ENCODE peak calls at places on chromosome 12, in ten cellular contexts. One of them, this sample, is unnamed.

GRCh38 chr12:29616664-29617409 is 119.4 kb upstream of the OVCH1 start:
- DNase-seq in astrocyte: peak; percentile 89
- DNase-seq in fibroblast of lung: peak; percentile 90
- DNase-seq in psoas muscle: no peak
- DNase-seq in lower lobe of right lung: no peak
- DNase-seq in H1: no peak
- DNase-seq in glutamatergic neuron: no peak
- DNase-seq in GM06990: no peak
- DNase-seq in endothelial cell: no peak
- DNase-seq in A549: no peak
- DNase-seq in this sample: no peak

GRCh38 chr12:26741828-26742227 is 91.2 kb downstream of the ITPR2 start:
- DNase-seq in psoas muscle: no peak
- DNase-seq in H1: no peak
- DNase-seq in endothelial cell: no peak
- DNase-seq in GM06990: no peak
- DNase-seq in A549: no peak
- DNase-seq in astrocyte: no peak
- DNase-seq in fibroblast of lung: no peak
- DNase-seq in glutamatergic neuron: no peak
- DNase-seq in lower lobe of right lung: no peak
- DNase-seq in this sample: no peak

GRCh38 chr12:46150735-46151134 is 118.1 kb downstream of the SLC38A1 start:
- DNase-seq in astrocyte: no peak
- DNase-seq in lower lobe of right lung: no peak
- DNase-seq in H1: no peak
- DNase-seq in GM06990: no peak
- DNase-seq in psoas muscle: no peak
- DNase-seq in fibroblast of lung: no peak
- DNase-seq in glutamatergic neuron: no peak
- DNase-seq in A549: no peak
- DNase-seq in endothelial cell: no peak
- DNase-seq in this sample: no peak

GRCh38 chr12:49547090-49547690 is 8.4 kb downstream of the KCNH3 start:
- DNase-seq in astrocyte: no peak
- DNase-seq in endothelial cell: no peak
- DNase-seq in glutamatergic neuron: no peak
- DNase-seq in A549: no peak
- DNase-seq in fibroblast of lung: no peak
- DNase-seq in lower lobe of right lung: no peak
- DNase-seq in H1: no peak
- DNase-seq in psoas muscle: no peak
- DNase-seq in GM06990: no peak
- DNase-seq in this sample: no peak

GRCh38 chr12:65666876-65667275 is 157.4 kb upstream of the HMGA2 start:
- DNase-seq in fibroblast of lung: peak; percentile 72
- DNase-seq in lower lobe of right lung: no peak
- DNase-seq in astrocyte: peak; percentile 67
- DNase-seq in H1: no peak
- DNase-seq in A549: no peak
- DNase-seq in psoas muscle: no peak
- DNase-seq in GM06990: no peak
- DNase-seq in endothelial cell: no peak
- DNase-seq in glutamatergic neuron: no peak
- DNase-seq in this sample: no peak

GRCh38 chr12:54147606-54148005 is 41.2 kb downstream of the SMUG1 start:
- DNase-seq in endothelial cell: no peak
- DNase-seq in glutamatergic neuron: no peak
- DNase-seq in A549: no peak
- DNase-seq in fibroblast of lung: no peak
- DNase-seq in astrocyte: no peak
- DNase-seq in H1: no peak
- DNase-seq in psoas muscle: no peak
- DNase-seq in lower lobe of right lung: no peak
- DNase-seq in GM06990: no peak
- DNase-seq in this sample: no peak

GRCh38 chr12:131065801-131066200 is 112.1 kb downstream of the ADGRD1 start:
- DNase-seq in fibroblast of lung: no peak
- DNase-seq in A549: no peak
- DNase-seq in psoas muscle: peak; percentile 38
- DNase-seq in astrocyte: no peak
- DNase-seq in H1: no peak
- DNase-seq in endothelial cell: no peak
- DNase-seq in lower lobe of right lung: no peak
- DNase-seq in glutamatergic neuron: no peak
- DNase-seq in GM06990: no peak
- DNase-seq in this sample: no peak

GRCh38 chr12:10068634-10069033 is 30.2 kb downstream of the CLEC1A start:
- DNase-seq in GM06990: no peak
- DNase-seq in glutamatergic neuron: no peak
- DNase-seq in lower lobe of right lung: no peak
- DNase-seq in psoas muscle: no peak
- DNase-seq in endothelial cell: peak; percentile 9
- DNase-seq in astrocyte: no peak
- DNase-seq in fibroblast of lung: no peak
- DNase-seq in A549: no peak
- DNase-seq in H1: no peak
- DNase-seq in this sample: no peak

GRCh38 chr12:111247083-111247783 is 121.7 kb downstream of the PHETA1 start:
- DNase-seq in A549: no peak
- DNase-seq in psoas muscle: no peak
- DNase-seq in glutamatergic neuron: no peak
- DNase-seq in endothelial cell: no peak
- DNase-seq in fibroblast of lung: no peak
- DNase-seq in GM06990: no peak
- DNase-seq in H1: no peak
- DNase-seq in astrocyte: no peak
- DNase-seq in lower lobe of right lung: no peak
- DNase-seq in this sample: no peak

GRCh38 chr12:111244673-111245072 is 124.2 kb downstream of the PHETA1 start:
- DNase-seq in lower lobe of right lung: no peak
- DNase-seq in H1: no peak
- DNase-seq in fibroblast of lung: no peak
- DNase-seq in A549: no peak
- DNase-seq in GM06990: no peak
- DNase-seq in astrocyte: no peak
- DNase-seq in endothelial cell: no peak
- DNase-seq in glutamatergic neuron: no peak
- DNase-seq in psoas muscle: no peak
- DNase-seq in this sample: no peak

GRCh38 chr12:111245701-111246476 is 123.0 kb downstream of the PHETA1 start:
- DNase-seq in lower lobe of right lung: no peak
- DNase-seq in A549: no peak
- DNase-seq in endothelial cell: no peak
- DNase-seq in fibroblast of lung: no peak
- DNase-seq in glutamatergic neuron: no peak
- DNase-seq in astrocyte: no peak
- DNase-seq in psoas muscle: no peak
- DNase-seq in H1: no peak
- DNase-seq in GM06990: no peak
- DNase-seq in this sample: no peak

GRCh38 chr12:111248221-111248620 is 120.7 kb downstream of the PHETA1 start:
- DNase-seq in psoas muscle: no peak
- DNase-seq in H1: no peak
- DNase-seq in fibroblast of lung: peak; percentile 4
- DNase-seq in glutamatergic neuron: peak; percentile 60
- DNase-seq in A549: no peak
- DNase-seq in astrocyte: no peak
- DNase-seq in endothelial cell: no peak
- DNase-seq in lower lobe of right lung: peak; percentile 72
- DNase-seq in GM06990: no peak
- DNase-seq in this sample: no peak

DNA sequence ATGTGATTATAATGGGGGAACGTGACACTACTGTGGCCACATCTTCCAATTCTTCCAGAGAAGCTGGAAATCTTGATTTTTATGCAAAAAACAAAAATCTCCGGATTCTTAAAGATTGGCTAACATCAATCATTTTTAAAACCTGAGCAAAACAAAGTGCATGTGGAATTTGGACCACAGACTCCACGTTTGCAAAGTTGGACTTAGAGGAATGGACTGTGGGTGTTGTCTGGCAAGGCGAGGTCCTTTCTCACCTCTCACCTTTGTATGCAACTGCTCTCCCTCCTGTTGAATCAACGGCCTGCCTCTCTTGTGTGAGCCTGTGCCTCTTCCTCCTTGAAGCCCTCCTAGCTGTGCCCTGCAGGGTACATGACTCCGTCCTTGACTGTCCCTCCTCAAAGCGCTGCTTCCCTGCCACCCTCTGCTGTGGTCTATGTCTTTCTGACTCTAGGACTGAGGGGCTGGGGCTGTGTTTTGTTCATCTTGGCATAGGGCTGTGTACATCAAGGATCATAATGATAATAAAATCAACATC is 122.4 kb downstream of the PHETA1 start:
- DNase-seq in H1: no peak
- DNase-seq in astrocyte: no peak
- DNase-seq in glutamatergic neuron: no peak
- DNase-seq in endothelial cell: no peak
- DNase-seq in A549: no peak
- DNase-seq in lower lobe of right lung: no peak
- DNase-seq in fibroblast of lung: no peak
- DNase-seq in GM06990: no peak
- DNase-seq in psoas muscle: no peak
- DNase-seq in this sample: no peak
- TF ChIP-seq CTCF in H1: no peak
- TF ChIP-seq CTCF in astrocyte: no peak
- TF ChIP-seq CTCF in glutamatergic neuron: no peak
- TF ChIP-seq CTCF in endothelial cell: no peak
- TF ChIP-seq CTCF in A549: no peak
- TF ChIP-seq CTCF in lower lobe of right lung: no peak
- TF ChIP-seq CTCF in fibroblast of lung: no peak
- TF ChIP-seq CTCF in GM06990: no peak
- TF ChIP-seq CTCF in psoas muscle: no peak
- TF ChIP-seq CTCF in this sample: no peak

GRCh38 chr12:31029916-31030562 is 43.6 kb upstream of the DDX11 start:
- DNase-seq in astrocyte: no peak
- DNase-seq in H1: no peak
- DNase-seq in psoas muscle: no peak
- DNase-seq in glutamatergic neuron: no peak
- DNase-seq in fibroblast of lung: no peak
- DNase-seq in GM06990: no peak
- DNase-seq in A549: no peak
- DNase-seq in lower lobe of right lung: no peak
- DNase-seq in endothelial cell: no peak
- DNase-seq in this sample: no peak
- TF ChIP-seq CTCF in astrocyte: no peak
- TF ChIP-seq CTCF in H1: no peak
- TF ChIP-seq CTCF in psoas muscle: no peak
- TF ChIP-seq CTCF in glutamatergic neuron: no peak
- TF ChIP-seq CTCF in fibroblast of lung: no peak
- TF ChIP-seq CTCF in GM06990: no peak
- TF ChIP-seq CTCF in A549: no peak
- TF ChIP-seq CTCF in lower lobe of right lung: no peak
- TF ChIP-seq CTCF in endothelial cell: no peak
- TF ChIP-seq CTCF in this sample: no peak

GRCh38 chr12:116929885-116930284 is 19.1 kb downstream of the FBXW8 start:
- DNase-seq in glutamatergic neuron: no peak
- DNase-seq in A549: no peak
- DNase-seq in psoas muscle: no peak
- DNase-seq in GM06990: no peak
- DNase-seq in fibroblast of lung: no peak
- DNase-seq in H1: no peak
- DNase-seq in lower lobe of right lung: no peak
- DNase-seq in astrocyte: no peak
- DNase-seq in endothelial cell: no peak
- DNase-seq in this sample: no peak

GRCh38 chr12:116928504-116928903 is 17.8 kb downstream of the FBXW8 start:
- DNase-seq in H1: no peak
- DNase-seq in psoas muscle: no peak
- DNase-seq in lower lobe of right lung: no peak
- DNase-seq in A549: no peak
- DNase-seq in astrocyte: no peak
- DNase-seq in glutamatergic neuron: no peak
- DNase-seq in endothelial cell: no peak
- DNase-seq in fibroblast of lung: no peak
- DNase-seq in GM06990: no peak
- DNase-seq in this sample: no peak

GRCh38 chr12:116927244-116927940 is 16.6 kb downstream of the FBXW8 start:
- DNase-seq in astrocyte: no peak
- DNase-seq in psoas muscle: no peak
- DNase-seq in A549: no peak
- DNase-seq in glutamatergic neuron: no peak
- DNase-seq in endothelial cell: no peak
- DNase-seq in GM06990: no peak
- DNase-seq in H1: no peak
- DNase-seq in lower lobe of right lung: no peak
- DNase-seq in fibroblast of lung: no peak
- DNase-seq in this sample: no peak

GRCh38 chr12:116924558-116925453 is 14.1 kb downstream of the FBXW8 start:
- DNase-seq in fibroblast of lung: peak; percentile 92
- DNase-seq in GM06990: peak; percentile 52
- DNase-seq in lower lobe of right lung: no peak
- DNase-seq in H1: no peak
- DNase-seq in glutamatergic neuron: no peak
- DNase-seq in A549: no peak
- DNase-seq in psoas muscle: no peak
- DNase-seq in endothelial cell: no peak
- DNase-seq in astrocyte: peak; percentile 88
- DNase-seq in this sample: no peak

DNA sequence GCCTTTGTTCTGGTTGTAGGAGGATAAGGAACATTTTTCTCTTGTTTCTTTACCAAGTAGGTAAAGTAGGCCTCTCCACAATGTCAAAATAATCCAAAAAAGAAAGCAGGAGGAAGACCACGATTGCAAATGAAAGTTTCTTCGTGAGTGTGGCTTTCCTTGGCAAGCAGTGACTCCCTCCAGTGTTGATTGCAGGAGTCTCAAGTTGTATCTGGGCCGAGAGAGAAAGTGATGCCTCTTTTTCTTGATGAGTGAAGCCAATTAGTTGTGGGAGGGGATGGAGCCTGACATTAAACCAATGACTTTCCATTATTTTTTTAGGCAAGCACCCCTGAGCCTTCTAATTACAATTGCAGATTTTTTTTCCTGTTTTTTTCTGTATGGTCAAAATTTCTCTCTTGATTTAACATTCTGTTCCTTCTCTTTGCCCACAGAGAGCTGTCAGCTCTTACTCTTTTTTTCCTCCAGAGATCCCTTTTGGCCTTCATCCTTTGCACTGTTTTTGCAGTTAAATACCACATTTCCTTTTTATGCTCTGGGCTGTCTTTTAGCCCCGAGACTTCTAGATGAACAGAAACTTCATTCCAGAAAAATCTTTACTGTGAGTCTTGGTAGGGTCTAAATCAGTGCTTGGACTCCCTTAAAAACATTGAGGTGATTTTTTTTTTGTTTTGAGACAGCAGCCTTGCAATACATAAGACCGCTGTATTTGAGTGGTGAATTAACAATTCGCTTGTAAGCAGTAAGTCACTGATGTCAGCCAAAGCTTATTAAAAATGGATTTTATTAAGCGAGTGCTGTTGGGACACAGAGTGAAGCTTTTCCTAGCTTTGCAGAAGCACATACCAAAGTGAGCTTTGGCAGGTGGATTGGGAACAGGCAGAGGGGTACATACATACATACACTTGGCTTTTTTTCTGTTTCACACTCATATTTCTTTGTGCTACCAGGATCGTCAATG is 15.8 kb downstream of the FBXW8 start:
- DNase-seq in GM06990: no peak
- DNase-seq in fibroblast of lung: no peak
- DNase-seq in glutamatergic neuron: no peak
- DNase-seq in lower lobe of right lung: no peak
- DNase-seq in astrocyte: no peak
- DNase-seq in A549: no peak
- DNase-seq in psoas muscle: no peak
- DNase-seq in endothelial cell: no peak
- DNase-seq in H1: no peak
- DNase-seq in this sample: no peak
- TF ChIP-seq CTCF in GM06990: no peak
- TF ChIP-seq CTCF in fibroblast of lung: no peak
- TF ChIP-seq CTCF in glutamatergic neuron: no peak
- TF ChIP-seq CTCF in lower lobe of right lung: no peak
- TF ChIP-seq CTCF in astrocyte: no peak
- TF ChIP-seq CTCF in A549: no peak
- TF ChIP-seq CTCF in psoas muscle: no peak
- TF ChIP-seq CTCF in endothelial cell: no peak
- TF ChIP-seq CTCF in H1: no peak
- TF ChIP-seq CTCF in this sample: no peak

GRCh38 chr12:93762912-93763311 is 85.7 kb downstream of the CRADD start:
- DNase-seq in astrocyte: no peak
- DNase-seq in H1: no peak
- DNase-seq in glutamatergic neuron: no peak
- DNase-seq in endothelial cell: no peak
- DNase-seq in fibroblast of lung: no peak
- DNase-seq in psoas muscle: no peak
- DNase-seq in lower lobe of right lung: no peak
- DNase-seq in GM06990: no peak
- DNase-seq in A549: no peak
- DNase-seq in this sample: no peak

GRCh38 chr12:93763746-93764147 is 86.6 kb downstream of the CRADD start:
- DNase-seq in astrocyte: no peak
- DNase-seq in psoas muscle: no peak
- DNase-seq in GM06990: no peak
- DNase-seq in H1: no peak
- DNase-seq in fibroblast of lung: peak; percentile 41
- DNase-seq in A549: no peak
- DNase-seq in endothelial cell: no peak
- DNase-seq in lower lobe of right lung: no peak
- DNase-seq in glutamatergic neuron: no peak
- DNase-seq in this sample: no peak

GRCh38 chr12:93766802-93767523 is 89.8 kb downstream of the CRADD start:
- DNase-seq in psoas muscle: no peak
- DNase-seq in endothelial cell: no peak
- DNase-seq in H1: no peak
- DNase-seq in lower lobe of right lung: no peak
- DNase-seq in astrocyte: peak; percentile 45
- DNase-seq in A549: peak; percentile 53
- DNase-seq in glutamatergic neuron: no peak
- DNase-seq in fibroblast of lung: peak; percentile 60
- DNase-seq in GM06990: no peak
- DNase-seq in this sample: peak; percentile 37

GRCh38 chr12:93767524-93767863 is 90.3 kb downstream of the CRADD start:
- DNase-seq in fibroblast of lung: no peak
- DNase-seq in astrocyte: no peak
- DNase-seq in GM06990: no peak
- DNase-seq in endothelial cell: no peak
- DNase-seq in psoas muscle: no peak
- DNase-seq in lower lobe of right lung: no peak
- DNase-seq in H1: no peak
- DNase-seq in glutamatergic neuron: no peak
- DNase-seq in A549: no peak
- DNase-seq in this sample: no peak

GRCh38 chr12:93766371-93766770 is 89.2 kb downstream of the CRADD start:
- DNase-seq in glutamatergic neuron: no peak
- DNase-seq in lower lobe of right lung: no peak
- DNase-seq in H1: no peak
- DNase-seq in endothelial cell: no peak
- DNase-seq in GM06990: no peak
- DNase-seq in fibroblast of lung: no peak
- DNase-seq in astrocyte: no peak
- DNase-seq in A549: no peak
- DNase-seq in psoas muscle: no peak
- DNase-seq in this sample: no peak
- TF ChIP-seq CTCF in glutamatergic neuron: no peak
- TF ChIP-seq CTCF in lower lobe of right lung: no peak
- TF ChIP-seq CTCF in H1: no peak
- TF ChIP-seq CTCF in endothelial cell: no peak
- TF ChIP-seq CTCF in GM06990: no peak
- TF ChIP-seq CTCF in fibroblast of lung: no peak
- TF ChIP-seq CTCF in astrocyte: no peak
- TF ChIP-seq CTCF in A549: no peak
- TF ChIP-seq CTCF in psoas muscle: no peak
- TF ChIP-seq CTCF in this sample: no peak